ENCODE peak calls at places on chromosomes 11 and 22, in nine cellular contexts. M, P, N, A, R, X, I, S and Z are unnamed samples.

GRCh38 chr22:44496844-44497217 is 1.2 kb downstream of the RTL6 start:
- DNase-seq in S (no peak), N (no peak), M (no peak), X (no peak), A (no peak), I (no peak), R (no peak), P (no peak), Z (no peak)

GRCh38 chr11:84857746-84858145 is 769.4 kb downstream of the DLG2 start:
- DNase-seq in I (peak; percentile 67), A (no peak), R (no peak), X (no peak), S (no peak), P (no peak), N (no peak), M (no peak), Z (no peak)

GRCh38 chr11:63915961-63916836 is 765 bp downstream of the RCOR2 start:
- DNase-seq in S (peak; percentile 62), P (peak; percentile 94), A (no peak), X (no peak), R (no peak), I (peak; percentile 23), M (peak; percentile 78), N (no peak), Z (peak; percentile 89)

GRCh38 chr11:2533642-2534115 is 88.9 kb downstream of the KCNQ1 start:
- DNase-seq in M (peak; percentile 75), I (peak; percentile 93), S (peak; percentile 78), R (peak; percentile 88), A (peak; percentile 92), X (peak; percentile 75), N (no peak), P (peak; percentile 91), Z (peak; percentile 37)

GRCh38 chr11:62411524-62411923 is 7.3 kb upstream of the SCGB1A1 start:
- DNase-seq in N (no peak), M (no peak), A (no peak), X (no peak), R (no peak), I (no peak), S (no peak), P (no peak), Z (no peak)

GRCh38 chr11:32259641-32260081 is 168.8 kb downstream of the RCN1 start:
- DNase-seq in M (peak; percentile 66), X (peak; percentile 3), P (no peak), S (no peak), N (no peak), R (no peak), A (peak; percentile 40), I (peak; percentile 32), Z (no peak)

GRCh38 chr11:60947666-60948065 is 4.3 kb downstream of the SLC15A3 start:
- DNase-seq in I (no peak), A (no peak), N (no peak), P (no peak), M (no peak), R (no peak), S (no peak), X (no peak), Z (no peak)

GRCh38 chr11:28089378-28089777 is 18.6 kb downstream of the KIF18A start:
- DNase-seq in M (no peak), A (no peak), N (no peak), I (peak; percentile 12), S (no peak), R (no peak), P (no peak), X (no peak), Z (no peak)

GRCh38 chr22:37241351-37242142 is 2.5 kb downstream of the RAC2 start:
- DNase-seq in A (no peak), M (no peak), X (peak; percentile 33), R (no peak), P (no peak), S (no peak), N (no peak), I (no peak), Z (no peak)

GRCh38 chr11:64060861-64061444 is 25.2 kb downstream of the FLRT1 start:
- DNase-seq in M (peak; percentile 83), N (no peak), P (peak; percentile 92), A (peak; percentile 9), I (no peak), X (peak; percentile 20), R (no peak), S (peak; percentile 60), Z (peak; percentile 89)

GRCh38 chr11:6703247-6704063 is 20.3 kb upstream of the MRPL17 start:
- DNase-seq in A (peak; percentile 54), P (peak; percentile 67), M (peak; percentile 58), I (peak; percentile 76), N (no peak), X (peak; percentile 79), S (peak; percentile 21), R (peak; percentile 27), Z (peak; percentile 62)

GRCh38 chr11:66221012-66221411 is 47.4 kb upstream of the RAB1B start:
- DNase-seq in S (no peak), R (no peak), A (no peak), I (no peak), N (peak; percentile 54), M (no peak), X (no peak), P (no peak), Z (no peak)

GRCh38 chr11:2801711-2802388 is 83.7 kb downstream of the CDKN1C start:
- DNase-seq in R (peak; percentile 20), I (no peak), N (peak; percentile 47), P (no peak), S (peak; percentile 10), A (no peak), M (no peak), X (peak; percentile 1), Z (peak; percentile 8)

GRCh38 chr11:69550846-69551245 is 69.4 kb downstream of the LINC01488 start:
- DNase-seq in X (no peak), I (no peak), N (no peak), A (no peak), P (no peak), M (no peak), S (no peak), R (no peak), Z (no peak)

GRCh38 chr11:86192858-86193257 is 51.7 kb upstream of the EED start:
- DNase-seq in R (no peak), A (no peak), N (no peak), M (no peak), I (no peak), S (no peak), X (no peak), P (no peak), Z (no peak)

GRCh38 chr22:20123364-20124082 is 6.5 kb upstream of the TRMT2A start:
- DNase-seq in N (no peak), X (no peak), S (no peak), A (no peak), P (no peak), I (no peak), M (no peak), R (no peak), Z (no peak)

GRCh38 chr22:20126284-20127029 is 5.1 kb upstream of the ZDHHC8 start:
- DNase-seq in I (no peak), S (no peak), N (no peak), A (no peak), R (no peak), M (no peak), P (no peak), X (no peak), Z (no peak)

GRCh38 chr22:20127318-20127868 is 4.2 kb upstream of the ZDHHC8 start:
- DNase-seq in M (no peak), A (no peak), N (no peak), P (no peak), S (no peak), I (no peak), R (no peak), X (no peak), Z (peak; percentile 44)

GRCh38 chr22:20124083-20124787 is 7.2 kb upstream of the TRMT2A start:
- DNase-seq in X (no peak), R (no peak), P (no peak), M (no peak), I (no peak), A (no peak), N (no peak), S (no peak), Z (no peak)

GRCh38 chr22:20125201-20126174 is 6.1 kb upstream of the ZDHHC8 start:
- DNase-seq in A (no peak), R (no peak), S (no peak), M (no peak), I (no peak), P (no peak), X (no peak), N (no peak), Z (no peak)
- TF ChIP-seq CTCF in A (no peak), R (no peak), S (no peak), M (no peak), I (no peak), P (no peak), X (no peak), N (no peak), Z (no peak)

GRCh38 chr11:21427750-21428149 is 758.4 kb downstream of the NELL1 start:
- DNase-seq in M (no peak), S (no peak), N (no peak), X (no peak), A (no peak), R (no peak), I (no peak), P (no peak), Z (no peak)

GRCh38 chr11:21426931-21427330 is 757.5 kb downstream of the NELL1 start:
- DNase-seq in R (no peak), S (no peak), A (no peak), P (no peak), N (no peak), M (no peak), I (no peak), X (no peak), Z (no peak)

GRCh38 chr11:21421930-21422329 is 752.5 kb downstream of the NELL1 start:
- DNase-seq in N (no peak), M (no peak), P (no peak), I (no peak), X (no peak), S (no peak), A (no peak), R (no peak), Z (no peak)
- H3K4me3 ChIP-seq in N (no peak overlapping the region), M (no peak overlapping the region), P (no peak overlapping the region), I (no peak overlapping the region), X (no peak overlapping the region), S (no peak overlapping the region), A (no peak overlapping the region), R (no peak overlapping the region), Z (no peak overlapping the region)

GRCh38 chr22:45503816-45504702 is 1.4 kb downstream of the FBLN1 start:
- DNase-seq in A (peak; percentile 50), S (no peak), P (peak; percentile 97), R (no peak), M (no peak), N (no peak), X (no peak), I (no peak), Z (peak; percentile 50)
- H3K27ac ChIP-seq in A (peak overlapping the region; percentile 27), S (no peak overlapping the region), P (peak overlapping the region; percentile 99), R (peak overlapping the region; percentile 88), M (peak overlapping the region; percentile 88), N (peak overlapping the region; percentile 81), X (no peak overlapping the region), I (no peak overlapping the region), Z (peak overlapping the region; percentile 87)

DNA sequence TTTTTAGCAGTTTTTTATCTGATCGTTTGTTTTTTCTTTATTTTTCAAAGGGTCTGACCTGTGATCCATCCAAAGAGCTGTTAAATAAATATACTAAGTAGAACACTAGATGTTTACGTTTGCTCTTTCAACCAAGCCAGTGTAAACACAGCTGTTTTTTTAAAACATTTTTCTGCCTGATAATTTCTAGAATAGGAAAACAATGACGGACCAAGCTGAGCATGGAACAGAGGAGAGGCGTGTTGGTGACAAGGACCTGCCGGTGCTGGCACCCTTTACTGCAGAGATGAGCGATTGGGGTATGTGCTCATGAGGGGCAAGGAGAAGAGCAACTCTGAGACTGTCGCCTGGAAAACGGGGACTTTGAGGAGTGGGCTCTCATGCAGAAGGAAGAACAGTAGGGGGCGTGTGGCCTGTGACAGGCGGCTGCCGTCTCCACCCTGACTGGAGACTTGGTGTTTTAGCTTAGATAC is 28.6 kb upstream of the PANX2 start:
- DNase-seq in R (peak; percentile 3), P (peak; percentile 76), M (peak; percentile 53), N (peak; percentile 54), I (no peak), X (no peak), A (no peak), S (no peak), Z (no peak)
- TF ChIP-seq CTCF in R (no peak), P (peak; percentile 59), M (peak; percentile 14), N (no peak), I (peak; percentile 21), X (no peak), A (peak; percentile 40), S (no peak), Z (peak; percentile 58)